ENCODE peak calls at places on chromosomes 3 and 15, in eight cellular contexts. A is midbrain; G is NCI-H1105; J is mucosa of descending colon; P is left colon; O is stimulated activated naive CD4-positive, alpha-beta T cell; L is AG20443; Y is non-pigmented ciliary epithelial cell. C is an unnamed sample.

GRCh38 chr3:136818851-136819783 is at the start of gene SLC35G2:
- DNase-seq in A (peak; percentile 72), G (peak; percentile 72), J (peak; percentile 37), P (peak; percentile 27), O (peak; percentile 7), L (peak; percentile 83), Y (no peak), C (peak; percentile 3)

GRCh38 chr15:67784057-67784781 is 41.1 kb upstream of the SKOR1 start:
- DNase-seq in A (no peak), G (peak; percentile 25), J (peak; percentile 38), P (peak; percentile 34), O (no peak), L (no peak), Y (no peak), C (peak; percentile 89)

GRCh38 chr15:48641416-48641815 is 4.1 kb downstream of the FBN1 start:
- DNase-seq in A (peak; percentile 47), G (peak; percentile 5), J (no peak), P (no peak), O (no peak), L (no peak), Y (no peak), C (peak; percentile 6)

GRCh38 chr3:135456182-135456790 is 509.2 kb upstream of the PPP2R3A start:
- DNase-seq in A (no peak), G (no peak), J (no peak), P (no peak), O (no peak), L (no peak), Y (no peak), C (no peak)

GRCh38 chr15:89088605-89089315 is 504 bp downstream of the ABHD2 start:
- DNase-seq in A (peak; percentile 37), G (no peak), J (peak; percentile 64), P (peak; percentile 46), O (no peak), L (peak; percentile 19), Y (no peak), C (no peak)

GRCh38 chr3:62655319-62656063 is 219.7 kb downstream of the CADPS start:
- DNase-seq in A (no peak), G (no peak), J (no peak), P (no peak), O (no peak), L (no peak), Y (no peak), C (no peak)

GRCh38 chr15:30859091-30859874 is 44.4 kb upstream of the FAN1 start:
- DNase-seq in A (no peak), G (no peak), J (no peak), P (no peak), O (no peak), L (peak; percentile 54), Y (peak; percentile 13), C (no peak)

GRCh38 chr3:138850151-138850550 is 15.4 kb upstream of the PIK3CB start:
- DNase-seq in A (no peak), G (no peak), J (no peak), P (no peak), O (no peak), L (no peak), Y (no peak), C (no peak)

GRCh38 chr3:74447221-74447620 is 167.2 kb downstream of the CNTN3 start:
- DNase-seq in A (no peak), G (no peak), J (no peak), P (no peak), O (no peak), L (no peak), Y (no peak), C (no peak)

GRCh38 chr3:43153189-43154083 is 47.6 kb upstream of the POMGNT2 start:
- DNase-seq in A (peak; percentile 33), G (no peak), J (peak; percentile 43), P (peak; percentile 65), O (no peak), L (peak; percentile 79), Y (no peak), C (no peak)

GRCh38 chr15:77486542-77487478 is 66.1 kb downstream of the HMG20A start:
- DNase-seq in A (no peak), G (no peak), J (no peak), P (no peak), O (no peak), L (no peak), Y (no peak), C (no peak)

GRCh38 chr3:126782554-126782953 is 78.5 kb downstream of the CHCHD6 start:
- DNase-seq in A (no peak), G (no peak), J (peak; percentile 53), P (peak; percentile 78), O (no peak), L (peak; percentile 90), Y (peak; percentile 68), C (no peak)

GRCh38 chr3:14814473-14814872 is 4.3 kb upstream of the FGD5 start:
- DNase-seq in A (no peak), G (no peak), J (no peak), P (no peak), O (no peak), L (no peak), Y (no peak), C (no peak)

GRCh38 chr15:36029606-36030005 is 483.6 kb upstream of the DPH6 start:
- DNase-seq in A (no peak), G (no peak), J (no peak), P (no peak), O (no peak), L (peak; percentile 17), Y (peak; percentile 79), C (no peak)

GRCh38 chr3:189305412-189305811 is 133.6 kb downstream of the TPRG1 start:
- DNase-seq in A (no peak), G (no peak), J (no peak), P (no peak), O (no peak), L (no peak), Y (no peak), C (no peak)

GRCh38 chr3:133925960-133926735 is 30.5 kb upstream of the RAB6B start:
- DNase-seq in A (no peak), G (no peak), J (no peak), P (no peak), O (no peak), L (no peak), Y (no peak), C (no peak)

GRCh38 chr15:62975515-62975914 is 67.0 kb upstream of the TPM1 start:
- DNase-seq in A (no peak), G (no peak), J (peak; percentile 61), P (no peak), O (no peak), L (no peak), Y (no peak), C (no peak)